ENCODE peak calls at places on chromosomes 11 and 22, in seven cellular contexts. B is GM13977, Y is brain microvascular endothelial cell, W is HCT116, K is endothelial cell, S is transverse colon, G is left lung. F is an unnamed sample.

GRCh38 chr11:8597182-8597581 is 3.2 kb upstream of the STK33 start:
- DNase-seq in Y (peak; percentile 76), S (no peak), W (no peak), G (no peak), B (no peak), K (no peak), F (no peak)

GRCh38 chr22:43296279-43296902 is 46.8 kb downstream of the SCUBE1 start:
- DNase-seq in S (no peak), K (no peak), W (no peak), B (no peak), Y (no peak), G (no peak), F (no peak)

GRCh38 chr22:38871360-38872171 is 450 bp downstream of the CBX6 start:
- DNase-seq in W (no peak), K (no peak), S (no peak), B (peak; percentile 56), Y (no peak), G (no peak), F (no peak)

GRCh38 chr11:46348986-46349401 is 1.7 kb downstream of the DGKZ start:
- DNase-seq in G (no peak), B (no peak), Y (no peak), W (no peak), S (peak; percentile 46), K (no peak), F (no peak)

GRCh38 chr11:90343670-90344069 is 120.8 kb upstream of the CHORDC1 start:
- DNase-seq in K (no peak), Y (no peak), S (no peak), G (no peak), W (no peak), B (no peak), F (no peak)

GRCh38 chr11:67437082-67437821 is at the start of gene PTPRCAP:
- DNase-seq in K (no peak), Y (no peak), W (no peak), G (no peak), B (peak; percentile 85), S (peak; percentile 78), F (peak; percentile 70)

GRCh38 chr11:67029146-67029545 is 6.2 kb downstream of the SYT12 start:
- DNase-seq in Y (no peak), K (no peak), W (no peak), S (no peak), G (no peak), B (no peak), F (no peak)

GRCh38 chr22:38843201-38843715 is 570 bp downstream of the NPTXR start:
- DNase-seq in G (no peak), S (peak; percentile 28), B (peak; percentile 75), W (no peak), K (peak; percentile 61), Y (peak; percentile 22), F (peak; percentile 43)

GRCh38 chr11:32893947-32894827 is 1.6 kb downstream of the QSER1 start:
- DNase-seq in K (peak; percentile 22), S (peak; percentile 41), Y (peak; percentile 70), B (peak; percentile 66), W (peak; percentile 88), G (no peak), F (peak; percentile 56)

GRCh38 chr11:61675826-61676225 is 4.4 kb upstream of the DAGLA start:
- DNase-seq in K (no peak), W (no peak), B (no peak), G (no peak), Y (no peak), S (no peak), F (no peak)

GRCh38 chr11:105220175-105220574 is 80.6 kb upstream of the CARD18 start:
- DNase-seq in W (no peak), G (no peak), Y (no peak), S (no peak), B (no peak), K (no peak), F (no peak)

GRCh38 chr11:18243783-18244362 is 4.6 kb downstream of the SAA2 start:
- DNase-seq in W (peak; percentile 63), B (peak; percentile 47), Y (peak; percentile 67), K (peak; percentile 66), G (peak; percentile 43), S (peak; percentile 70), F (peak; percentile 54)

GRCh38 chr11:64572143-64572542 is 18.9 kb upstream of the SLC22A12 start:
- DNase-seq in G (no peak), W (no peak), Y (no peak), B (no peak), S (no peak), K (no peak), F (no peak)

GRCh38 chr11:8055836-8056526 is 25.0 kb upstream of the TUB start:
- DNase-seq in B (no peak), S (no peak), W (no peak), Y (no peak), K (no peak), G (peak; percentile 24), F (no peak)

GRCh38 chr11:86802601-86803051 is 2.3 kb downstream of the PRSS23 start:
- DNase-seq in S (no peak), K (peak; percentile 21), Y (no peak), B (no peak), W (peak; percentile 53), G (no peak), F (no peak)

GRCh38 chr22:24894998-24895397 is 51.5 kb downstream of the LHFPL7 start:
- DNase-seq in B (no peak), G (peak; percentile 68), Y (peak; percentile 56), S (peak; percentile 83), W (peak; percentile 18), K (no peak), F (no peak)

GRCh38 chr11:74929431-74930363 is 19.2 kb downstream of the XRRA1 start:
- DNase-seq in S (peak; percentile 67), W (peak; percentile 81), Y (peak; percentile 92), B (peak; percentile 66), G (peak; percentile 46), K (peak; percentile 60), F (peak; percentile 54)

GRCh38 chr11:47715082-47715669 is at the start of gene AGBL2:
- DNase-seq in W (no peak), S (peak; percentile 89), Y (peak; percentile 41), G (peak; percentile 81), B (peak; percentile 87), K (peak; percentile 53), F (peak; percentile 93)

GRCh38 chr11:115384236-115384635 is 120.0 kb downstream of the CADM1 start:
- DNase-seq in S (no peak), G (no peak), Y (no peak), K (no peak), W (no peak), B (no peak), F (no peak)

GRCh38 chr11:115383431-115383830 is 120.8 kb downstream of the CADM1 start:
- DNase-seq in K (no peak), S (no peak), G (no peak), Y (no peak), B (no peak), W (no peak), F (no peak)

GRCh38 chr11:115377882-115378296 is 126.3 kb downstream of the CADM1 start:
- DNase-seq in Y (no peak), B (no peak), S (no peak), W (no peak), G (no peak), K (no peak), F (no peak)

GRCh38 chr11:115385211-115385610 is 119.0 kb downstream of the CADM1 start:
- DNase-seq in Y (no peak), G (no peak), W (no peak), S (no peak), K (no peak), B (no peak), F (no peak)

DNA sequence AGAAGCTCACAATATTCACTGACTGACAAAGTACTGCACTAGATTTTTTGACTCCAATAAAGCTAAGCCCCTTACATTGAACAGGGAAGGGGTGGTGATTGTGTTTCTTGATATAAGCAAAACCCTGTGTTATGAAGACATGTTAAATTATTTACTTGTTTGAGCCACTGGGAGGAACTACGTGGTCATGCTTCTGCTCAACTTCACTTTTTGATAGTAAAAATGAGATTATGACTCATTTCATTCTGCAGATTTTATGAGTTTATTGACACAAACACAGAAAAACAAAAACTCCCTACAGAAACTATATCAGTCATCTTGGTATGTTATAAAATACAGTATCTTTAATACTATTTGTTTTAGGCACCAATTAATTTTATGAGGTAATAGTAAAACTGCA is 124.7 kb downstream of the CADM1 start:
- DNase-seq in S (no peak), B (peak; percentile 15), Y (no peak), K (no peak), W (no peak), G (no peak), F (peak; percentile 8)
- TF ChIP-seq CTCF in S (no peak), B (peak; percentile 25), Y (no peak), K (no peak), W (no peak), G (no peak), F (no peak)

GRCh38 chr11:77518471-77518870 is 44.6 kb upstream of the PAK1 start:
- DNase-seq in Y (no peak), B (no peak), W (no peak), S (no peak), K (no peak), G (no peak), F (no peak)

GRCh38 chr11:77522215-77522614 is 48.3 kb upstream of the PAK1 start:
- DNase-seq in Y (no peak), G (no peak), B (no peak), S (no peak), W (no peak), K (no peak), F (no peak)

GRCh38 chr11:77517753-77518152 is 43.9 kb upstream of the PAK1 start:
- DNase-seq in S (no peak), G (no peak), B (no peak), W (no peak), K (no peak), Y (no peak), F (no peak)

GRCh38 chr11:77517226-77517625 is 43.3 kb upstream of the PAK1 start:
- DNase-seq in W (no peak), K (no peak), Y (no peak), B (no peak), G (no peak), S (no peak), F (no peak)

GRCh38 chr11:77519847-77520246 is 46.0 kb upstream of the PAK1 start:
- DNase-seq in G (no peak), W (no peak), B (no peak), Y (no peak), K (no peak), S (no peak), F (no peak)
- TF ChIP-seq CTCF in G (no peak), W (no peak), B (no peak), Y (no peak), K (no peak), S (no peak), F (no peak)

GRCh38 chr11:106474274-106474673 is 396.8 kb downstream of the AASDHPPT start:
- DNase-seq in W (no peak), B (no peak), Y (no peak), S (no peak), G (no peak), K (no peak), F (no peak)
- TF ChIP-seq CTCF in W (no peak), B (no peak), Y (no peak), S (no peak), G (no peak), K (no peak), F (no peak)

DNA sequence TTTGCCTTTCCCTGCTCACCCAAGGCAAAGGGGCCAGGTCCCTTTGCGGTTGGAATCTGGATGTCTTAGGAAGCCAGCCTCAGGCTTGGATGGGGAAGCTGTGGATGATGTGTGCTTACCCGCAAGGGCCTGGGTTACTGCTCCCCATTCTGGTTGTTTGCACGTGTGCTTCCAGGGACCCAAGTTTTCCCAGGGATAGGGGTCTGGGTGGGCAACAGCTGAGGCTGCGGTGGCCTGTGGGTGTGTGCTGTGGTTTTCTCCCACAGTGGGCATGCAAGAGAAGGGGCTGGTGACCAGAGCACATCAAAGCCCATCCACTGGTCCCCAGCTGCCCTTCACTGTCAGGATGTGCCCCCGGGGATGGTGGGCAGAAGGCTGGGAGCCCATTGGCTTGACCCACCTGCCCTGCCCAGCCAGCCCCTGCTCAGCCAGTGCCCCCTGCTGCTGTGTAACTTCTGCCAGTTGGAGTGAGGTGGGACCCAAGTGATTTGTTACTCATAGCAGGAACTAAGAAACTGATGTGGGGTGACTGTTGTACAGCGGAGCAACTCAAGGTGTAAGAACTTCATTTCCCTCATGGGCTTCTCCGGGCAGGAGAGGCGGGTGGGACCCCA is 3.3 kb downstream of the CAPN5 start:
- DNase-seq in Y (no peak), S (peak; percentile 7), K (no peak), W (no peak), B (no peak), G (no peak), F (no peak)
- TF ChIP-seq CTCF in Y (no peak), S (no peak), K (no peak), W (no peak), B (no peak), G (no peak), F (no peak)